ENCODE peak calls at places on chromosomes 12 and 14, in eight cellular contexts. L is psoas muscle, E is DND-41, T is tibial artery, D is K562, X is left ventricle myocardium inferior, I is tibial nerve, Y is IMR-90. O is an unnamed sample.

GRCh38 chr12:105257321-105257728 is 21.4 kb upstream of the APPL2 start:
- DNase-seq in T (peak; percentile 22), Y (peak; percentile 90), D (no peak), X (no peak), E (no peak), L (no peak), I (no peak), O (no peak)

GRCh38 chr14:94768521-94769412 is 1.1 kb downstream of the GSC start:
- DNase-seq in X (no peak), I (peak; percentile 23), T (peak; percentile 37), Y (no peak), E (no peak), D (no peak), L (peak; percentile 84), O (peak; percentile 73)

GRCh38 chr12:94550964-94551363 is 91.3 kb upstream of the CEP83 start:
- DNase-seq in Y (no peak), E (no peak), D (no peak), T (no peak), X (no peak), L (no peak), I (no peak), O (no peak)

GRCh38 chr12:22709292-22709691 is 84.3 kb downstream of the ETNK1 start:
- DNase-seq in T (no peak), I (no peak), E (no peak), Y (no peak), X (no peak), D (peak; percentile 39), L (no peak), O (no peak)

GRCh38 chr14:67764496-67764895 is 51.9 kb downstream of the ZFYVE26 start:
- DNase-seq in L (no peak), I (no peak), Y (no peak), D (no peak), X (no peak), E (no peak), T (no peak), O (no peak)

GRCh38 chr12:56160160-56160763 is 2.1 kb downstream of the MYL6 start:
- DNase-seq in Y (peak; percentile 35), X (no peak), T (no peak), L (peak; percentile 49), I (no peak), D (no peak), E (peak; percentile 49), O (peak; percentile 64)

GRCh38 chr12:30166416-30166815 is 382.7 kb upstream of the TMTC1 start:
- DNase-seq in T (no peak), Y (no peak), I (no peak), E (no peak), L (no peak), X (no peak), D (no peak), O (no peak)

GRCh38 chr14:68619805-68620574 is 172.9 kb downstream of the ZFP36L1 start:
- DNase-seq in Y (peak; percentile 73), D (peak; percentile 86), L (peak; percentile 63), E (no peak), T (no peak), X (peak; percentile 50), I (no peak), O (peak; percentile 22)

GRCh38 chr12:29212682-29213397 is 63.8 kb downstream of the FAR2 start:
- DNase-seq in E (no peak), X (no peak), D (no peak), T (no peak), I (no peak), L (no peak), Y (no peak), O (no peak)

GRCh38 chr14:71742491-71742890 is 189.7 kb upstream of the RGS6 start:
- DNase-seq in I (no peak), L (no peak), E (no peak), T (no peak), X (no peak), D (no peak), Y (no peak), O (no peak)

GRCh38 chr12:131164096-131164872 is 210.6 kb downstream of the ADGRD1 start:
- DNase-seq in X (no peak), Y (no peak), D (peak; percentile 69), T (no peak), I (no peak), E (no peak), L (no peak), O (peak; percentile 53)

GRCh38 chr14:23327947-23328744 is 6.9 kb downstream of the PABPN1 start:
- DNase-seq in X (peak; percentile 47), D (peak; percentile 81), E (peak; percentile 66), T (peak; percentile 67), Y (peak; percentile 80), L (no peak), I (peak; percentile 52), O (peak; percentile 84)

GRCh38 chr12:49338830-49339463 is 2.0 kb upstream of the C1QL4 start:
- DNase-seq in I (no peak), E (no peak), D (no peak), X (no peak), T (no peak), L (no peak), Y (no peak), O (peak; percentile 58)

GRCh38 chr12:13000935-13001724 is 1.1 kb upstream of the HEBP1 start:
- DNase-seq in X (peak; percentile 52), L (peak; percentile 75), Y (peak; percentile 32), E (no peak), T (peak; percentile 48), D (peak; percentile 42), I (peak; percentile 31), O (peak; percentile 91)

GRCh38 chr12:95848575-95849388 is 10.0 kb upstream of the SNRPF start:
- DNase-seq in Y (peak; percentile 48), L (no peak), X (no peak), I (no peak), E (peak; percentile 39), T (no peak), D (no peak), O (peak; percentile 81)

GRCh38 chr12:100591979-100592378 is 18.5 kb downstream of the GAS2L3 start:
- DNase-seq in E (no peak), L (no peak), D (no peak), X (no peak), I (no peak), Y (no peak), T (no peak), O (no peak)

GRCh38 chr12:71771069-71771468 is 16.4 kb downstream of the RAB21 start:
- DNase-seq in D (no peak), E (no peak), X (no peak), Y (no peak), L (no peak), I (no peak), T (no peak), O (no peak)

GRCh38 chr12:69648476-69648875 is 37.8 kb upstream of the LRRC10 start:
- DNase-seq in Y (peak; percentile 96), T (no peak), L (no peak), E (no peak), I (no peak), D (no peak), X (no peak), O (no peak)

GRCh38 chr12:118330421-118331018 is 42.2 kb downstream of the TAOK3 start:
- DNase-seq in E (no peak), I (no peak), X (no peak), Y (peak; percentile 89), T (no peak), D (peak; percentile 81), L (no peak), O (no peak)

GRCh38 chr14:58774531-58774930 is 136.8 kb downstream of the DACT1 start:
- DNase-seq in I (no peak), Y (no peak), X (no peak), L (no peak), T (no peak), E (no peak), D (no peak), O (no peak)

GRCh38 chr14:104387000-104387384 is 192.6 kb upstream of the C14orf180 start:
- DNase-seq in E (no peak), I (no peak), T (peak; percentile 16), D (no peak), Y (no peak), L (no peak), X (no peak), O (peak; percentile 23)

GRCh38 chr12:10543499-10543898 is 37.8 kb downstream of the EIF2S3B start:
- DNase-seq in T (no peak), X (no peak), L (no peak), E (no peak), D (no peak), I (no peak), Y (no peak), O (no peak)

GRCh38 chr12:10537721-10538120 is 32.0 kb downstream of the EIF2S3B start:
- DNase-seq in D (no peak), L (no peak), X (no peak), E (no peak), Y (no peak), T (no peak), I (no peak), O (no peak)

DNA sequence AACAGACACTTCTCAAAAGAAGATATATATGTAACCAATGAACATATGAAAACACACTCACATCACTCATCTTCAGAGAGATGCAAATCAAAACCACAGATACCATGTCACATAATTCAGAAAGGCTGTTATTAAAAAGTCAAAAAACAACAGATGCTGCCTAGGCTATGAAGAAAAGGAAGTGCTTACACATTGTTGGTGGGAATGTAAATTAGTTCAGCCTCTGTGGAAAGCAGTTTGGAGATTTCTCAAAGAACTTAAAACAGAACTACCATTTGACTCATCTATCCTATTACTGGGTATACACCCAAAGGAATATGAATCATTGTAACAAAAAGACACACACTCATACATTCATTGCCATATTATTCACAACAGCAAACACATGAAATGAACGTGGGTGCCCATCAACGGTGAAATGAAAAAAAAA is 35.1 kb downstream of the EIF2S3B start:
- DNase-seq in L (no peak), D (no peak), Y (no peak), T (no peak), E (no peak), I (no peak), X (no peak), O (no peak)
- H3K27ac ChIP-seq in L (no peak overlapping the region), D (no peak overlapping the region), Y (no peak overlapping the region), T (no peak overlapping the region), E (no peak overlapping the region), I (no peak overlapping the region), X (no peak overlapping the region), O (no peak overlapping the region)

GRCh38 chr12:64621257-64621942 is 11.1 kb downstream of the RASSF3 start:
- DNase-seq in E (no peak), X (no peak), D (no peak), T (no peak), I (no peak), Y (peak; percentile 95), L (no peak), O (no peak)
- H3K27ac ChIP-seq in E (no peak overlapping the region), X (peak overlapping the region; percentile 23), D (no peak overlapping the region), T (peak overlapping the region; percentile 80), I (peak overlapping the region; percentile 38), Y (peak overlapping the region; percentile 59), L (no peak overlapping the region), O (no peak overlapping the region)

GRCh38 chr12:75713434-75713833 is 202.0 kb upstream of the KRR1 start:
- DNase-seq in Y (no peak), L (no peak), X (no peak), I (no peak), D (no peak), E (no peak), T (no peak), O (no peak)
- H3K27ac ChIP-seq in Y (no peak overlapping the region), L (no peak overlapping the region), X (no peak overlapping the region), I (no peak overlapping the region), D (no peak overlapping the region), E (no peak overlapping the region), T (no peak overlapping the region), O (no peak overlapping the region)

DNA sequence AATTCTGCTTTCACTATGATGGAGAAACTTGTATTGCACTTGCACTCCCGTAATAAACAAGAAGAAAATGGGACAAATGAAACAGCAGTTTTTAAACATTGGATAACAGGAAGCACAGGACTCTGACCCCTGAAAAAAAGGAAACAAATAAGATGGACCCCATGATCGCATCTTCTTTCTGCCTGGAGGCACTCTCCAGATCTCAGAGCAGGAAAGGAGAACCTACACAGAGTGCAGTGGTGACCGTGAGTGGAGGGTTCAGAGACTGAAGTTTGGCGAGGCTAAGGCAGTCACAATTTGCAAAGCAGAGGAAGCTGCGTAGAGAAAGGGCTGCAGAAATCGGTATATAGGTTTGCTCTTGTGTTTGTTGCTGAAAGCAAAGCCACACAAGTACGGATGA is 6.1 kb upstream of the FGF6 start:
- DNase-seq in D (no peak), Y (no peak), I (no peak), E (no peak), L (no peak), T (no peak), X (no peak), O (peak; percentile 48)
- H3K27ac ChIP-seq in D (no peak overlapping the region), Y (no peak overlapping the region), I (no peak overlapping the region), E (no peak overlapping the region), L (peak overlapping the region; percentile 86), T (no peak overlapping the region), X (no peak overlapping the region), O (no peak overlapping the region)

O was measured in endodermal cell.